ENCODE peak calls at places on chromosome 15, in seven cellular contexts. H is mammary epithelial cell, I is mesenchymal stem cell, M is MM.1S, N is IMR-90, E is neural progenitor cell, J is GM23338. K is an unnamed sample. For H3K27me3, the result is how much of the 10 kb centered on the place peaks cover.

GRCh38 chr15:69941931-69942471 is 155.7 kb downstream of the TLE3 start:
- DNase-seq in E (no peak), I (no peak), M (no peak), J (no peak), N (no peak), H (no peak), K (no peak)

GRCh38 chr15:78097667-78098066 is 5.3 kb downstream of the SH2D7 start:
- DNase-seq in J (no peak), I (no peak), E (no peak), H (no peak), M (no peak), N (no peak), K (no peak)

GRCh38 chr15:66701422-66702034 is 508 bp upstream of the SMAD6 start:
- DNase-seq in J (peak), I (peak), E (peak), N (no peak), M (peak), H (peak), K (no peak)

GRCh38 chr15:77986891-77987764 is 90.4 kb downstream of the TBC1D2B start:
- DNase-seq in E (peak), M (no peak), H (no peak), J (peak), N (no peak), I (no peak), K (peak)

GRCh38 chr15:99426431-99427105 is 139.2 kb upstream of the MEF2A start:
- DNase-seq in E (no peak), I (no peak), M (no peak), H (no peak), J (no peak), N (no peak), K (no peak)

GRCh38 chr15:69743091-69743490 is 290.5 kb downstream of the RPLP1 start:
- DNase-seq in H (no peak), I (no peak), J (no peak), M (no peak), E (peak), N (no peak), K (no peak)

GRCh38 chr15:82043130-82043673 is 2.6 kb downstream of the MEX3B start:
- DNase-seq in H (no peak), J (peak), N (no peak), M (no peak), E (peak), I (no peak), K (no peak)

GRCh38 chr15:45064386-45064785 is 41.4 kb downstream of the SORD start:
- DNase-seq in J (no peak), M (peak), E (no peak), N (peak), I (peak), H (peak), K (no peak)

GRCh38 chr15:69863446-69863845 is 234.3 kb downstream of the TLE3 start:
- DNase-seq in M (no peak), J (no peak), H (no peak), E (no peak), N (no peak), I (peak), K (no peak)

GRCh38 chr15:66844041-66844746 is 142.2 kb downstream of the SMAD6 start:
- DNase-seq in N (no peak), H (no peak), J (no peak), M (no peak), E (no peak), I (no peak), K (no peak)

GRCh38 chr15:68994981-68995753 is 19.3 kb upstream of the NOX5 start:
- DNase-seq in E (no peak), J (no peak), N (no peak), I (no peak), M (no peak), H (no peak), K (no peak)

GRCh38 chr15:83845230-83845629 is 191.3 kb downstream of the ADAMTSL3 start:
- DNase-seq in I (peak), H (peak), M (no peak), J (no peak), E (no peak), N (peak), K (peak)

GRCh38 chr15:78640840-78641733 is at the start of gene CHRNB4:
- DNase-seq in I (peak), J (peak), E (peak), H (no peak), N (no peak), M (no peak), K (no peak)

GRCh38 chr15:79170256-79170664 is 79.7 kb upstream of the RASGRF1 start:
- DNase-seq in E (no peak), M (no peak), N (no peak), H (peak), J (no peak), I (peak), K (no peak)

GRCh38 chr15:56732135-56732880 is 1.0 kb downstream of the ZNF280D start:
- DNase-seq in J (peak), E (no peak), N (peak), H (peak), M (peak), I (peak), K (no peak)

GRCh38 chr15:65212097-65212496 is 824 bp upstream of the CILP start:
- DNase-seq in E (peak), M (no peak), N (no peak), I (no peak), H (no peak), J (peak), K (peak)

GRCh38 chr15:93837450-93837849 is 393.9 kb upstream of the MCTP2 start:
- DNase-seq in N (no peak), I (no peak), E (no peak), M (no peak), H (peak), J (peak), K (no peak)

GRCh38 chr15:81765816-81766215 is 280.0 kb downstream of the MEX3B start:
- DNase-seq in E (no peak), I (no peak), J (no peak), M (no peak), H (no peak), N (no peak), K (no peak)

GRCh38 chr15:80846416-80846815 is 67.2 kb downstream of the CEMIP start:
- DNase-seq in H (no peak), M (no peak), E (no peak), N (peak), I (no peak), J (peak), K (peak)

GRCh38 chr15:61480863-61481262 is 251.8 kb upstream of the RORA start:
- DNase-seq in J (no peak), I (no peak), N (no peak), E (peak), H (no peak), M (no peak), K (no peak)

GRCh38 chr15:62828364-62828763 is 214.2 kb upstream of the TPM1 start:
- DNase-seq in M (no peak), N (no peak), E (no peak), I (peak), H (no peak), J (no peak), K (no peak)

GRCh38 chr15:67829647-67830504 is 4.6 kb downstream of the SKOR1 start:
- DNase-seq in J (peak), I (no peak), H (no peak), M (no peak), N (no peak), E (peak), K (peak)

GRCh38 chr15:69232144-69232543 is 66.6 kb upstream of the PAQR5 start:
- DNase-seq in E (no peak), M (no peak), J (no peak), I (peak), N (peak), H (peak), K (peak)

GRCh38 chr15:38620851-38621594 is 56.4 kb upstream of the RASGRP1 start:
- DNase-seq in M (no peak), N (no peak), H (no peak), E (no peak), I (no peak), J (no peak), K (no peak)

GRCh38 chr15:43082509-43082908 is 23.3 kb downstream of the UBR1 start:
- DNase-seq in E (no peak), M (no peak), N (no peak), H (no peak), I (no peak), J (no peak), K (no peak)

GRCh38 chr15:74269362-74270035 is 33.4 kb downstream of the CCDC33 start:
- DNase-seq in J (no peak), N (no peak), H (no peak), E (no peak), I (no peak), M (no peak), K (peak)

GRCh38 chr15:74889390-74889881 is 406 bp upstream of the MPI start:
- DNase-seq in E (peak), I (peak), J (peak), M (no peak), N (peak), H (no peak), K (peak)

GRCh38 chr15:35557544-35557943 is 11.6 kb upstream of the DPH6 start:
- DNase-seq in M (no peak), H (peak), I (peak), E (no peak), N (peak), J (no peak), K (peak)

GRCh38 chr15:84921121-84921520 is 36.7 kb downstream of the SLC28A1 start:
- DNase-seq in J (no peak), M (no peak), I (no peak), H (no peak), E (no peak), N (peak), K (no peak)

GRCh38 chr15:28904023-28904422 is 18.2 kb downstream of the APBA2 start:
- DNase-seq in M (no peak), H (no peak), J (no peak), I (no peak), N (no peak), E (no peak), K (no peak)

GRCh38 chr15:34360298-34360697 is 6.7 kb downstream of the LPCAT4 start:
- DNase-seq in H (peak), M (no peak), J (peak), E (peak), N (no peak), I (no peak), K (no peak)

GRCh38 chr15:47820047-47820779 is 102.9 kb downstream of the SEMA6D start:
- DNase-seq in N (peak), I (peak), J (no peak), H (peak), E (peak), M (no peak), K (no peak)

GRCh38 chr15:73965730-73966103 is 26.4 kb downstream of the STOML1 start:
- DNase-seq in N (peak), J (peak), M (peak), I (peak), H (peak), E (no peak), K (no peak)

GRCh38 chr15:38860682-38861081 is 296.1 kb upstream of the RASGRP1 start:
- DNase-seq in E (no peak), I (no peak), M (no peak), J (no peak), H (no peak), N (peak), K (no peak)

GRCh38 chr15:50190166-50190570 is 8.2 kb downstream of the SLC27A2 start:
- DNase-seq in J (no peak), M (no peak), E (no peak), H (no peak), N (no peak), I (no peak), K (no peak)

GRCh38 chr15:56758770-56759449 is 25.6 kb upstream of the ZNF280D start:
- DNase-seq in J (no peak), N (peak), M (no peak), E (no peak), H (peak), I (peak), K (peak)

GRCh38 chr15:89165677-89166076 is 55.7 kb downstream of the RLBP1 start:
- DNase-seq in N (peak), E (peak), M (no peak), J (peak), I (no peak), H (no peak), K (no peak)

GRCh38 chr15:89164712-89165211 is 56.6 kb downstream of the RLBP1 start:
- DNase-seq in N (peak), M (no peak), I (no peak), H (no peak), E (no peak), J (no peak), K (no peak)

GRCh38 chr15:89163271-89164055 is 57.9 kb downstream of the RLBP1 start:
- DNase-seq in H (no peak), J (no peak), I (no peak), N (no peak), E (peak), M (no peak), K (no peak)

GRCh38 chr15:89171136-89172072 is 50.0 kb downstream of the RLBP1 start:
- DNase-seq in I (peak), M (peak), H (no peak), N (peak), J (peak), E (peak), K (peak)

DNA sequence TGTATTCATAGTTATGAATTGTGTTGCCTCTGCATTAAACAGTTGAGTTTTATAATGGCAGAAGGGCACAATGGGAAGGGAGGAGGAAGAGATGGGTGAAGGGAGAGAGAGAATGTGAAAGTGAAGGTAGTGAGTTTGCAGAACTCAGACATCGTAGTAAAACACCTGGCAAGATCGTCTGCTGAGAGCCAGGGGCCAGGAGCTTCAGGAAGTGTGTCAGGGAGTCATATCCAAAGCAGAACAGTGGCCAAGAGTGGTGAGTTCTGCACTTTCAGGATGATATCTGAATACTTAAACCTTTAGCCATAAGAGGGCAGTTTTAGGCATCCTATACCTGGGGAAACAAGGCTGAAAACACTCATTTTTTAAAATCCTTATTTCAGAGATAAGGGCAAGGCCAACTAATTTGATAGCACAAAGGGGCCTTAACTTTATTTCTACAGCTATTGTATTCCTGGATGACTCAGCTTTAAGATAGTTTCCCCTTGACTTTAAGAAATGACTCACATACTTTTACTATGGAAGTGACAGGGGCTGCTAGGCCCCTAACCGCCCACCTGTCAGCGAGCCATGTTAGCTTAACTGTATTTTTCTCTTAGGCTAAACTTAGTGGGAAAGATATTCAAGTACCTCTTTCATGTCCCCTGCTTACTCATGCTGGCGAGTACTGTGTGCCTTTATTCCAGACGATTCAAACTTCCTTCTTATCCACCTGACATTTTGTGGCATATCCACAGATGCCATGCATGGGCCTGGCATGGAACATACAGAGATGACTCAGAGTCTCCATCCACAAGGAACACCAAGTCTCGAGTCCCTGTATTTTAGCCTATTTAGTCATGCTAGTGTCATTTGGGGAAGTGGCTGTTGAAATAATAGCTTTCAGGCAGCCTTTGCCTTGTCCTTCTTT is 53.9 kb downstream of the RLBP1 start:
- DNase-seq in I (peak), E (no peak), J (no peak), M (peak), N (peak), H (peak), K (peak)
- H2AFZ ChIP-seq in I (no peak), E (no peak), J (no peak), M (no peak), N (peak), H (peak), K (no peak)

DNA sequence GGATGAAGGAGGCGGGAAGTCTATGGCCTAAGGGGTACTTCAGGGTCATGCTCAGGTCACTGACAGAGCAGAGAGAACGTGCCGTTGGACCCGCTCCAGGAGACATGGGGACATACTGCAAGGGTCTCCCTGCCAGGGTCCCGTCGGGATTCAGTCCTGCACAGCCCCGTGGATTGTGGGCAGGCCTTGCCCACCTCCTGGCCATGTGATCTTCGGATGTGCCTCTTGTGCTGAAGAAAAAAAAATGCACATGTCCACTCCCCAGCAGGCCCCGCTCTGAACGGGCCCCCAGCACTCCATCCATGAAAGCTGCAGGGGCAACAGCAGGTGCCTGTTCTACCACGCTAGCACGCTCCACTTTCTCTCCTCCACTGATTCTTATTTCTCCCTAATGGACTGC is 22.9 kb downstream of the ST8SIA2 start:
- DNase-seq in I (no peak), M (no peak), J (no peak), N (no peak), E (no peak), H (no peak), K (no peak)
- H3K27me3 ChIP-seq in I (under half), M (under half), J (under half), N (under half), E (half or more), H (under half), K (under half)

DNA sequence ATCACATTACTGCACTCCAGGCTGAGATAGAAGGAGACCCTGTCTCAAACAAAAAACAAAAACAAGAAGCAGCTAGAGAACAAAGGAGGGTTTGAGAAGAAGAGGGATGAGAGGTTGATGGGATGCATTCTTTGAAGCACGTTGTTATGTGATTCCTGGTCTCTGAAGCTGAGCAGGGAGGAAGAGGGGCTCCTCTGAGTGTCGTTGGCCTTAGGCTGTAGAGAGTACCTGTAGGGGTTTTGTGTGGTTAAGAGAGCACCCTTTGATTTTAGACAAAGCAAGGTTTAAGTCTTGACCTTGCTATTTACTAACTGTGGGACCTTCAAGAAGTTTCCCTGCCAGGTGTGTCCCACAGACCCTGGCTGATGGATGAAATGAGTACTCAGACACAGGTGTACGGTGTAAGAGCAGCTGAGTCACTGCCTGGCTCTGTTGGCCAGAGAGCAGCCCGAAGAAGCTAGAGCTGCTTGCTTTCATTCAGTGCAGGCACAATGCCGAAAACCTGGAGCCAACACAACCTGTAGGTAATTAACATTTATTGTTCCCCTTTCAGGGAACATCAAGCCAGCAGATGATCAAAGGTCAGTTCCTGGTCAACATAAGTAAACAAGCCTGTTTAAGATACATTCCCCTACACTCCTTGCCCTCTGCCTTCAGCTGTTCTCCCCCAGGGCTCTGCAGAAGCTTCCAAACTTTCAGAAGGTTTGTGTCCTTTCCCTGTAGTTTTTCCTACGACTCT is 67.2 kb downstream of the LRRK1 start:
- DNase-seq in H (no peak), I (no peak), N (no peak), J (no peak), M (no peak), E (no peak), K (no peak)
- H2AFZ ChIP-seq in H (no peak), I (no peak), N (no peak), J (peak), M (no peak), E (no peak), K (no peak)

GRCh38 chr15:42053010-42053409 is 32.2 kb upstream of the PLA2G4E start:
- DNase-seq in J (no peak), E (no peak), I (no peak), H (no peak), M (no peak), N (no peak), K (no peak)
- H3K27me3 ChIP-seq in J (under half), E (under half), I (half or more), H (under half), M (under half), N (half or more), K (under half)

DNA sequence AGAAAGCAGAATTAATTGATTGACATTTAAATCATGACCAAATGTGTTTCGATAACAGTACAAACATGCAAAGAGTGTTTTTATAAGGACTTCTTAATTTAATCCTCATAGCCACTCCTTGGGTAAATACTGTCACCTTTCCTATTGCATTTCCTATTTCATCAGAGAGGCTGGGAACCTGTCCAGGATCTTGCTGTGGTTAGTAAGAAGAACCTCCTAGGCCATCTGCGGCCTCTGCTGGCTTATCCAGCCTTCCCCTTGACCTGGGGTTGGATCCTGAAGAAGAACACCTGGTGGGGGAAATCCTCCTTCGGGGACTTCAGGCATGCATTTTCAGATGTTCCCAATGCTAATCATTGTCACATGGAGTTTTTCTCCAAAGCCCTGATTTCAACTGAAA is 25.5 kb downstream of the GLDN start:
- DNase-seq in I (peak), M (no peak), H (peak), J (no peak), E (no peak), N (peak), K (no peak)
- H2AFZ ChIP-seq in I (no peak), M (no peak), H (no peak), J (no peak), E (no peak), N (no peak), K (no peak)

DNA sequence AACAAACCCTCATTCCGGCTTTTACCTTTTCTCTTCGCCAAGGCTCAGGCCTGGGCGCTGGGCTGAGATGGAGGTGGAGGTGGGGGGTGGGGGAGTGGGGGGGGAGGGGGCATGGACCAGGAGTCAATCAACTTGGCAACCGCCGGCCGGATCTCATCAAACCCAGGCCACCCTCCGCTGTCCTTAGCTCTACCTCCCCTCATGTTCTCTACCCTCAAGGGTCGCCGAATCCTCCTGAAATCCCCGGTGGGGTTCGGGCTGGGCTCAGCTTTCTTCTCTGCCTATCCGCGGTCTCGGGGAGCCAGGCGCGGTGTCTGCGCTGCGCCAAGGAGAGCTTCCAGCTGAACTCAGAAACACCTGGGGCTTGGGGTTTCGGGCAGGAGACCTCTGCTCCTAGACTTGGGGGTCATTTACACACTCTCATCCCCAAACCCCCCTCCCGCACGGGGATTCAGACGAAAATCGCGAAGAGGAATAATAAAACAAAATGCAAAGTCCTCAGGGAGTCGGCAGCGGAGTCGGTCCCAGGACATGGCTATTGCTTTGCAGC is 2.5 kb downstream of the ONECUT1 start:
- DNase-seq in E (peak), M (no peak), I (no peak), N (no peak), J (peak), H (no peak), K (peak)
- H3K27me3 ChIP-seq in E (half or more), M (half or more), I (half or more), N (half or more), J (half or more), H (half or more), K (half or more)

K was measured in osteoblast.